ENCODE peak calls at places on chromosomes 11 and 22, in nine cellular contexts. One of them, this sample, is unnamed.

GRCh38 chr11:13664351-13664750 is 4.1 kb upstream of the FAR1 start:
- DNase-seq in OCI-LY7: no peak
- DNase-seq in BE2C: no peak
- DNase-seq in AG10803: no peak
- DNase-seq in tibial artery: no peak
- DNase-seq in spleen: no peak
- DNase-seq in psoas muscle: no peak
- DNase-seq in brain microvascular endothelial cell: no peak
- DNase-seq in esophagus muscularis mucosa: no peak
- DNase-seq in this sample: no peak

GRCh38 chr11:62010935-62011528 is 43.6 kb upstream of the FTH1 start:
- DNase-seq in AG10803: no peak
- DNase-seq in brain microvascular endothelial cell: no peak
- DNase-seq in OCI-LY7: no peak
- DNase-seq in esophagus muscularis mucosa: no peak
- DNase-seq in spleen: no peak
- DNase-seq in BE2C: no peak
- DNase-seq in tibial artery: peak; percentile 12
- DNase-seq in psoas muscle: no peak
- DNase-seq in this sample: no peak

GRCh38 chr11:15278129-15278528 is 163.4 kb downstream of the INSC start:
- DNase-seq in brain microvascular endothelial cell: no peak
- DNase-seq in esophagus muscularis mucosa: no peak
- DNase-seq in spleen: no peak
- DNase-seq in AG10803: peak; percentile 4
- DNase-seq in OCI-LY7: no peak
- DNase-seq in BE2C: no peak
- DNase-seq in tibial artery: no peak
- DNase-seq in psoas muscle: no peak
- DNase-seq in this sample: no peak

GRCh38 chr11:126127898-126128297 is 65.2 kb upstream of the CDON start:
- DNase-seq in BE2C: no peak
- DNase-seq in brain microvascular endothelial cell: no peak
- DNase-seq in esophagus muscularis mucosa: no peak
- DNase-seq in tibial artery: no peak
- DNase-seq in spleen: peak; percentile 50
- DNase-seq in AG10803: no peak
- DNase-seq in OCI-LY7: no peak
- DNase-seq in psoas muscle: no peak
- DNase-seq in this sample: no peak

GRCh38 chr11:128448487-128448886 is 138.9 kb downstream of the ETS1 start:
- DNase-seq in OCI-LY7: no peak
- DNase-seq in AG10803: no peak
- DNase-seq in psoas muscle: no peak
- DNase-seq in esophagus muscularis mucosa: no peak
- DNase-seq in brain microvascular endothelial cell: peak; percentile 77
- DNase-seq in tibial artery: no peak
- DNase-seq in spleen: no peak
- DNase-seq in BE2C: no peak
- DNase-seq in this sample: no peak

GRCh38 chr11:86551286-86551685 is 121.1 kb downstream of the ME3 start:
- DNase-seq in BE2C: no peak
- DNase-seq in OCI-LY7: no peak
- DNase-seq in brain microvascular endothelial cell: peak; percentile 88
- DNase-seq in esophagus muscularis mucosa: no peak
- DNase-seq in spleen: no peak
- DNase-seq in psoas muscle: no peak
- DNase-seq in tibial artery: no peak
- DNase-seq in AG10803: peak; percentile 89
- DNase-seq in this sample: peak; percentile 93

GRCh38 chr11:2702771-2703486 is 3.1 kb upstream of the KCNQ1OT1 start:
- DNase-seq in psoas muscle: no peak
- DNase-seq in BE2C: no peak
- DNase-seq in esophagus muscularis mucosa: no peak
- DNase-seq in AG10803: no peak
- DNase-seq in OCI-LY7: no peak
- DNase-seq in brain microvascular endothelial cell: no peak
- DNase-seq in spleen: peak; percentile 66
- DNase-seq in tibial artery: no peak
- DNase-seq in this sample: no peak

GRCh38 chr11:69137148-69137844 is 18.4 kb upstream of the SMIM38 start:
- DNase-seq in AG10803: no peak
- DNase-seq in spleen: peak; percentile 53
- DNase-seq in brain microvascular endothelial cell: no peak
- DNase-seq in tibial artery: peak; percentile 46
- DNase-seq in esophagus muscularis mucosa: no peak
- DNase-seq in BE2C: no peak
- DNase-seq in psoas muscle: no peak
- DNase-seq in OCI-LY7: no peak
- DNase-seq in this sample: no peak

GRCh38 chr22:42368379-42369249 is 63.6 kb downstream of the NFAM1 start:
- DNase-seq in esophagus muscularis mucosa: no peak
- DNase-seq in tibial artery: peak; percentile 70
- DNase-seq in spleen: peak; percentile 89
- DNase-seq in brain microvascular endothelial cell: no peak
- DNase-seq in psoas muscle: peak; percentile 31
- DNase-seq in OCI-LY7: no peak
- DNase-seq in AG10803: no peak
- DNase-seq in BE2C: no peak
- DNase-seq in this sample: no peak

GRCh38 chr11:73242291-73243092 is 24.4 kb downstream of the P2RY2 start:
- DNase-seq in brain microvascular endothelial cell: peak; percentile 53
- DNase-seq in OCI-LY7: peak; percentile 79
- DNase-seq in tibial artery: peak; percentile 86
- DNase-seq in AG10803: peak; percentile 61
- DNase-seq in BE2C: peak; percentile 89
- DNase-seq in esophagus muscularis mucosa: no peak
- DNase-seq in psoas muscle: peak; percentile 80
- DNase-seq in spleen: peak; percentile 94
- DNase-seq in this sample: peak; percentile 61

GRCh38 chr22:30287626-30288413 is 1.5 kb downstream of the CASTOR1 start:
- DNase-seq in BE2C: peak; percentile 84
- DNase-seq in spleen: peak; percentile 95
- DNase-seq in AG10803: peak; percentile 93
- DNase-seq in esophagus muscularis mucosa: no peak
- DNase-seq in tibial artery: peak; percentile 96
- DNase-seq in psoas muscle: peak; percentile 83
- DNase-seq in OCI-LY7: peak; percentile 87
- DNase-seq in brain microvascular endothelial cell: peak; percentile 81
- DNase-seq in this sample: peak; percentile 94
- H3K4me3 ChIP-seq in BE2C: no peak overlapping the region
- H3K4me3 ChIP-seq in spleen: peak overlapping the region; percentile 91
- H3K4me3 ChIP-seq in AG10803: peak overlapping the region; percentile 84
- H3K4me3 ChIP-seq in esophagus muscularis mucosa: peak overlapping the region; percentile 86
- H3K4me3 ChIP-seq in tibial artery: peak overlapping the region; percentile 76
- H3K4me3 ChIP-seq in psoas muscle: peak overlapping the region; percentile 94
- H3K4me3 ChIP-seq in OCI-LY7: no peak overlapping the region
- H3K4me3 ChIP-seq in brain microvascular endothelial cell: peak overlapping the region; percentile 73
- H3K4me3 ChIP-seq in this sample: peak overlapping the region; percentile 78

GRCh38 chr22:44668190-44668885 is 33.7 kb upstream of the PRR5 start:
- DNase-seq in brain microvascular endothelial cell: no peak
- DNase-seq in tibial artery: no peak
- DNase-seq in psoas muscle: peak; percentile 50
- DNase-seq in spleen: peak; percentile 87
- DNase-seq in OCI-LY7: no peak
- DNase-seq in BE2C: peak; percentile 48
- DNase-seq in AG10803: no peak
- DNase-seq in esophagus muscularis mucosa: no peak
- DNase-seq in this sample: no peak
- TF ChIP-seq CTCF in brain microvascular endothelial cell: no peak
- TF ChIP-seq CTCF in tibial artery: no peak
- TF ChIP-seq CTCF in psoas muscle: no peak
- TF ChIP-seq CTCF in spleen: no peak
- TF ChIP-seq CTCF in OCI-LY7: no peak
- TF ChIP-seq CTCF in BE2C: no peak
- TF ChIP-seq CTCF in AG10803: no peak
- TF ChIP-seq CTCF in esophagus muscularis mucosa: no peak
- TF ChIP-seq CTCF in this sample: no peak

GRCh38 chr22:35663371-35663770 is 15.1 kb downstream of the APOL6 start:
- DNase-seq in spleen: no peak
- DNase-seq in AG10803: peak; percentile 35
- DNase-seq in OCI-LY7: no peak
- DNase-seq in esophagus muscularis mucosa: no peak
- DNase-seq in BE2C: no peak
- DNase-seq in tibial artery: no peak
- DNase-seq in brain microvascular endothelial cell: no peak
- DNase-seq in psoas muscle: no peak
- DNase-seq in this sample: peak; percentile 70
- H3K4me3 ChIP-seq in spleen: no peak overlapping the region
- H3K4me3 ChIP-seq in AG10803: peak overlapping the region; percentile 7
- H3K4me3 ChIP-seq in OCI-LY7: no peak overlapping the region
- H3K4me3 ChIP-seq in esophagus muscularis mucosa: peak overlapping the region; percentile 9
- H3K4me3 ChIP-seq in BE2C: no peak overlapping the region
- H3K4me3 ChIP-seq in tibial artery: peak overlapping the region; percentile 30
- H3K4me3 ChIP-seq in brain microvascular endothelial cell: no peak overlapping the region
- H3K4me3 ChIP-seq in psoas muscle: peak overlapping the region; percentile 44
- H3K4me3 ChIP-seq in this sample: no peak overlapping the region

DNA sequence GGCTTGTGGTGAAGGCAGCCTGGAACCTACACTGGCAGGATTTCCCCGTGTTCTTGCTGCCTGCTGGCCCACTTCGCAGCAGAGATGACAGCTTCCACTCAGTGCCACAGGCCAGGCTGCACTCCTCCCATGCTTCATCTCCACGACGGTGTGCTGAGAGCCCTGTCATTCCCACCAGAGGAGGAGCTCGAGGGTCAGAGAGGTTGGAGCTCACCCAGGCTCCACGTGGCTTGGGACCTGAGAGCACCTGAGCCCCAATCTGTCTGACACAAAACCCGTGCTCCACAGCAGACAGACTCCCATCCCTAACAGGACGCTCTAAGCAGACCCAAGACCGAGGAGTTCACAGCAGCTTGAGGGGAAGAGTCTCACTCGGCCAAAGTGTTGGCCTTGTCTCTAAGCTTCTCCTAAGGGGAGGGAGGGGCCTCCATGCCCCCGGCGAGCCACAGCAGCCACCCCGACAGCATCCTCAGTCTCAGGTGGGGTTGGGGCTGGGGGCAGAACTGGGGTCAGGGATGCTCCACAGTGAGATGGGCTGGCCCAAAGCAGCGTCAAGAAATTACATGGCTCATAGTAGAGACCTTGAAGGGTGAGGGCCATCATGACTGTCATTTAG is 10.7 kb downstream of the LRFN4 start:
- DNase-seq in AG10803: no peak
- DNase-seq in spleen: no peak
- DNase-seq in brain microvascular endothelial cell: no peak
- DNase-seq in OCI-LY7: no peak
- DNase-seq in tibial artery: no peak
- DNase-seq in BE2C: no peak
- DNase-seq in esophagus muscularis mucosa: no peak
- DNase-seq in psoas muscle: no peak
- DNase-seq in this sample: no peak
- TF ChIP-seq CTCF in AG10803: no peak
- TF ChIP-seq CTCF in spleen: no peak
- TF ChIP-seq CTCF in brain microvascular endothelial cell: no peak
- TF ChIP-seq CTCF in OCI-LY7: peak; percentile 27
- TF ChIP-seq CTCF in tibial artery: no peak
- TF ChIP-seq CTCF in BE2C: no peak
- TF ChIP-seq CTCF in esophagus muscularis mucosa: no peak
- TF ChIP-seq CTCF in psoas muscle: no peak
- TF ChIP-seq CTCF in this sample: no peak

GRCh38 chr11:7595951-7596350 is 77.3 kb downstream of the CYB5R2 start:
- DNase-seq in tibial artery: no peak
- DNase-seq in BE2C: no peak
- DNase-seq in OCI-LY7: no peak
- DNase-seq in AG10803: no peak
- DNase-seq in esophagus muscularis mucosa: no peak
- DNase-seq in spleen: no peak
- DNase-seq in psoas muscle: no peak
- DNase-seq in brain microvascular endothelial cell: no peak
- DNase-seq in this sample: no peak
- H3K4me3 ChIP-seq in tibial artery: no peak overlapping the region
- H3K4me3 ChIP-seq in BE2C: no peak overlapping the region
- H3K4me3 ChIP-seq in OCI-LY7: no peak overlapping the region
- H3K4me3 ChIP-seq in AG10803: no peak overlapping the region
- H3K4me3 ChIP-seq in esophagus muscularis mucosa: no peak overlapping the region
- H3K4me3 ChIP-seq in spleen: no peak overlapping the region
- H3K4me3 ChIP-seq in psoas muscle: no peak overlapping the region
- H3K4me3 ChIP-seq in brain microvascular endothelial cell: no peak overlapping the region
- H3K4me3 ChIP-seq in this sample: no peak overlapping the region

GRCh38 chr11:116170526-116171120 is 602.2 kb downstream of the BUD13 start:
- DNase-seq in OCI-LY7: peak; percentile 3
- DNase-seq in brain microvascular endothelial cell: no peak
- DNase-seq in AG10803: no peak
- DNase-seq in tibial artery: no peak
- DNase-seq in psoas muscle: no peak
- DNase-seq in BE2C: peak; percentile 46
- DNase-seq in spleen: no peak
- DNase-seq in esophagus muscularis mucosa: peak; percentile 64
- DNase-seq in this sample: no peak
- TF ChIP-seq CTCF in OCI-LY7: peak; percentile 65
- TF ChIP-seq CTCF in brain microvascular endothelial cell: peak; percentile 8
- TF ChIP-seq CTCF in AG10803: no peak
- TF ChIP-seq CTCF in tibial artery: no peak
- TF ChIP-seq CTCF in psoas muscle: no peak
- TF ChIP-seq CTCF in BE2C: peak; percentile 73
- TF ChIP-seq CTCF in spleen: no peak
- TF ChIP-seq CTCF in esophagus muscularis mucosa: no peak
- TF ChIP-seq CTCF in this sample: no peak

DNA sequence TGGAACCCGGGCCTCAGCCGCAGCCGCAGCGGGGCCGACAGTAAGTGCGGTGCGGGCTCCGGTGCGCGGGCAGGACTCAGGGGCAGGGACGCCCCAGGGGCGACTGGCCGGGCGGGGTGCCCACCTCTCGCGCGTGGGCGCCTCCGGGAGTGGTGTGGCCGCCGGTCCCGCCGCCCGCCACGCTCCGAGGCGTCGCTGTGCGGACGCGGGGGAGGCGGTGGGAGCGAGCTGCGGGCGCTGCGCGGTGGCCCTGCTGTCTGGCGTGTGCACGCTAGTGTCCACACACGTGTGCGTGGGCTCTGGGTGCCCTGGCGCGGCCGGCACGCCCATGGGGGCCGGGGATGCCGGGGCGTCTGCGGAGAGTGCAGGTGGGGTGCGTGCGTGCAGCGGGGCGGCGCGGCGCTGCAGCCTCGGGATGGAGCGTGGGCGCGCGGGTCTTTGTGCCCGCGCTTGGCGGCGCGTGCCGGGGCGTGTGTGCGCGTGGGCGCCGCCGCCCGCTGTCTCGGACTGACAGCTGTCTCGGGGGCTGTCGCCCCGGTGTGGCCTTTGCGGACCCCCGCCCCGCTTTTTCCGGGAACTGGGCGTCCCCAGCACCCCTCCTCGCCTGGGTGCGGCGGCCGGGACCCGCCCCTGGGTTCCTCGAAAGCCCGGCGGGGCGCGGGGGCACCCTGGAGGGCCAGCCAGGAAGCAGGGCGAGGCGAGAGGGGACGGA is 800 bp downstream of the KCNK4 start:
- DNase-seq in BE2C: no peak
- DNase-seq in esophagus muscularis mucosa: no peak
- DNase-seq in OCI-LY7: no peak
- DNase-seq in brain microvascular endothelial cell: no peak
- DNase-seq in psoas muscle: no peak
- DNase-seq in tibial artery: no peak
- DNase-seq in spleen: no peak
- DNase-seq in AG10803: no peak
- DNase-seq in this sample: no peak
- H3K4me3 ChIP-seq in BE2C: no peak overlapping the region
- H3K4me3 ChIP-seq in esophagus muscularis mucosa: peak overlapping the region; percentile 43
- H3K4me3 ChIP-seq in OCI-LY7: no peak overlapping the region
- H3K4me3 ChIP-seq in brain microvascular endothelial cell: peak overlapping the region; percentile 15
- H3K4me3 ChIP-seq in psoas muscle: peak overlapping the region; percentile 58
- H3K4me3 ChIP-seq in tibial artery: peak overlapping the region; percentile 40
- H3K4me3 ChIP-seq in spleen: peak overlapping the region; percentile 40
- H3K4me3 ChIP-seq in AG10803: peak overlapping the region; percentile 15
- H3K4me3 ChIP-seq in this sample: peak overlapping the region; percentile 23

This sample was measured in fibroblast of villous mesenchyme.